ENCODE peak calls at places on chromosomes 7 and 10, in four cellular contexts. One of them, this sample, is unnamed.

GRCh38 chr7:363626-364025 is 73.7 kb downstream of the FOXL3 start:
- DNase-seq in H1: no peak
- DNase-seq in GM12878: no peak
- DNase-seq in HepG2: no peak
- DNase-seq in this sample: no peak

GRCh38 chr10:131570716-131571307 is 259.3 kb upstream of the TCERG1L start:
- DNase-seq in GM12878: no peak
- DNase-seq in HepG2: no peak
- DNase-seq in H1: no peak
- DNase-seq in this sample: no peak

GRCh38 chr10:125955766-125956165 is 59.4 kb downstream of the FANK1 start:
- DNase-seq in HepG2: no peak
- DNase-seq in GM12878: no peak
- DNase-seq in H1: no peak
- DNase-seq in this sample: no peak

GRCh38 chr10:93039721-93040120 is 20.9 kb upstream of the CYP26C1 start:
- DNase-seq in H1: no peak
- DNase-seq in GM12878: peak; percentile 16
- DNase-seq in HepG2: peak; percentile 31
- DNase-seq in this sample: no peak

GRCh38 chr7:106243893-106244292 is 40.9 kb downstream of the NAMPT start:
- DNase-seq in H1: no peak
- DNase-seq in HepG2: no peak
- DNase-seq in GM12878: no peak
- DNase-seq in this sample: no peak

GRCh38 chr7:155860461-155860839 is 48.2 kb upstream of the SHH start:
- DNase-seq in H1: no peak
- DNase-seq in HepG2: no peak
- DNase-seq in GM12878: no peak
- DNase-seq in this sample: no peak

GRCh38 chr10:73649876-73650536 is 5.8 kb downstream of the SYNPO2L start:
- DNase-seq in H1: no peak
- DNase-seq in HepG2: no peak
- DNase-seq in GM12878: no peak
- DNase-seq in this sample: no peak

GRCh38 chr10:79383974-79384606 is 36.8 kb downstream of the PPIF start:
- DNase-seq in GM12878: no peak
- DNase-seq in H1: no peak
- DNase-seq in HepG2: no peak
- DNase-seq in this sample: no peak

GRCh38 chr7:107643407-107643806 is 17.2 kb upstream of the SLC26A4 start:
- DNase-seq in HepG2: no peak
- DNase-seq in H1: no peak
- DNase-seq in GM12878: no peak
- DNase-seq in this sample: no peak

GRCh38 chr7:96942112-96942511 is 63.2 kb upstream of the DLX6 start:
- DNase-seq in H1: no peak
- DNase-seq in HepG2: no peak
- DNase-seq in GM12878: no peak
- DNase-seq in this sample: no peak

GRCh38 chr7:44922351-44922694 is 37.0 kb upstream of the PURB start:
- DNase-seq in GM12878: no peak
- DNase-seq in HepG2: no peak
- DNase-seq in H1: no peak
- DNase-seq in this sample: no peak

GRCh38 chr7:18580945-18581344 is 85.4 kb downstream of the HDAC9 start:
- DNase-seq in GM12878: no peak
- DNase-seq in HepG2: no peak
- DNase-seq in H1: no peak
- DNase-seq in this sample: no peak

DNA sequence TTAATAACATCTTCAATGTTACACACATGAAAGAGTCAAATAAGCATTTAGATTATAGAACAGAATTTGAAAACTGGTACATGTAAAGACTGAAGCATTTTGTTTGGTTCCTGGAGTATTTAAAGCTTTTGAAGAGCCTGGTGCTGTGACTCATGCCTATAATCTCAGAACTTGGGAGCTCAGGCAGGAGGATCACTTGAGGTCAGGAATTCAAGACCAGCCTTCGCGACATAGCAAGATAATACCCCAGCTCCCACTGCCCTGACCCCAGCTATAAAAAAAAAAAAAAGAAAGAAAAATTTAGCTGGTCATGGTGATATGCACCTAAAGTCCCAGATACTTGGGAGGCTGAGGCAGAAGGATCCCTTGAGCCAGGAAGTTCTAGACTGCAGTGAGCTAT is 87.8 kb downstream of the HDAC9 start:
- DNase-seq in GM12878: no peak
- DNase-seq in HepG2: no peak
- DNase-seq in H1: no peak
- DNase-seq in this sample: no peak
- TF ChIP-seq YY1 in GM12878: no peak
- TF ChIP-seq YY1 in HepG2: no peak
- TF ChIP-seq YY1 in H1: no peak
- TF ChIP-seq YY1 in this sample: no peak

DNA sequence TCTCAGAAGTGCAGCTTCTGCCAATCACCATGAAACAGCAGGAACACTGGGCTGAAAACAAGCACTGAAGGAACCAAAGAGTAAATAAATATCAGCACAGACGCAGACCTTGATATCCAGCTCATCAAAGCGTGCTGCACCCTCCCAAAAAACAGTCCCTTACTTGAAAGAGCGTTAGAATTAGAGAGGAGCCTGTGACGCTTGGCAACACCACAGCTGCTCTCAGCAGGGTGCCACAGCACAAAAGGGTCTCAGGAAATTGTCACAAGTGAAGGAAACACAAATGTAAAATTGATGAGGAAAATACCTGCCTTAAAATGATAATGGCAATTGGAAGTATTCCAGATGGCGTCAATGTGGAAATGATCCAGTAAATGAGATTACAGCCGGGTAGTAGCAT is 39.4 kb downstream of the KLF6 start:
- DNase-seq in H1: no peak
- DNase-seq in HepG2: no peak
- DNase-seq in GM12878: no peak
- DNase-seq in this sample: no peak
- TF ChIP-seq SUZ12 in H1: no peak
- TF ChIP-seq SUZ12 in HepG2: no peak
- TF ChIP-seq SUZ12 in GM12878: no peak
- TF ChIP-seq SUZ12 in this sample: no peak

DNA sequence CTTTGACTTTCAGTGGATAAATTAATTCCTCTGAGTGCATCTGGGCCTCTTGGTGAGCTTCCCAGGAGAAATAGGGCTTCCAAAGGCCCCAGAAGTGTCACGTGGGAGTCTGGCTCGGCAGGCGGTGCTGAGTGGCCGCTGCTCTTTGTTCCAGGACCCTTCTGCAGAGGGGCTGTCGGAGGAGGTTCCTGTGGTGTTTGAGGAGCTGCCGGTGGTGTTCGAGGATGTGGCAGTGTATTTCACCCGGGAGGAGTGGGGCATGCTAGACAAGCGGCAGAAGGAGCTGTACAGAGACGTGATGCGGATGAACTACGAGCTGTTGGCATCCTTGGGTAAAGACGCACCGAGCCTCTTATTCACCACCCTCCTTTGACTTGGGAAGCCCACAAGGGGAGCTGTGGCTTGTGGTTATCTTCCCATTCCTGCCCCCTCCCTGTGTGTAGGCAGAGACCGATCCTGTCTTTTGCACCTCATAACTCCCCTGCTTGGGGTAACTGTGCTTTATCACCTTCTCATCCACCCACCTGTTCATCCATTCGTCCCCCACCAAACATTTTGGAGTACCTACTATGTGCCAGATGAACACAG is 11.9 kb downstream of the ZNF862 start:
- DNase-seq in HepG2: no peak
- DNase-seq in H1: no peak
- DNase-seq in GM12878: no peak
- DNase-seq in this sample: no peak
- TF ChIP-seq YY1 in HepG2: no peak
- TF ChIP-seq YY1 in H1: no peak
- TF ChIP-seq YY1 in GM12878: no peak
- TF ChIP-seq YY1 in this sample: no peak

GRCh38 chr10:77907900-77908717 is 18.4 kb downstream of the DLG5 start:
- DNase-seq in GM12878: no peak
- DNase-seq in HepG2: peak; percentile 65
- DNase-seq in H1: no peak
- DNase-seq in this sample: no peak
- TF ChIP-seq SUZ12 in GM12878: no peak
- TF ChIP-seq SUZ12 in HepG2: no peak
- TF ChIP-seq SUZ12 in H1: no peak
- TF ChIP-seq SUZ12 in this sample: no peak

GRCh38 chr10:34231441-34232180 is 583.5 kb downstream of the PARD3 start:
- DNase-seq in GM12878: no peak
- DNase-seq in H1: no peak
- DNase-seq in HepG2: peak; percentile 90
- DNase-seq in this sample: no peak

GRCh38 chr10:34232481-34232880 is 582.6 kb downstream of the PARD3 start:
- DNase-seq in GM12878: no peak
- DNase-seq in HepG2: peak; percentile 52
- DNase-seq in H1: no peak
- DNase-seq in this sample: no peak

GRCh38 chr10:34240031-34240430 is 575.1 kb downstream of the PARD3 start:
- DNase-seq in GM12878: no peak
- DNase-seq in HepG2: no peak
- DNase-seq in H1: no peak
- DNase-seq in this sample: no peak

GRCh38 chr10:34236927-34237326 is 578.2 kb downstream of the PARD3 start:
- DNase-seq in GM12878: no peak
- DNase-seq in HepG2: no peak
- DNase-seq in H1: no peak
- DNase-seq in this sample: no peak

DNA sequence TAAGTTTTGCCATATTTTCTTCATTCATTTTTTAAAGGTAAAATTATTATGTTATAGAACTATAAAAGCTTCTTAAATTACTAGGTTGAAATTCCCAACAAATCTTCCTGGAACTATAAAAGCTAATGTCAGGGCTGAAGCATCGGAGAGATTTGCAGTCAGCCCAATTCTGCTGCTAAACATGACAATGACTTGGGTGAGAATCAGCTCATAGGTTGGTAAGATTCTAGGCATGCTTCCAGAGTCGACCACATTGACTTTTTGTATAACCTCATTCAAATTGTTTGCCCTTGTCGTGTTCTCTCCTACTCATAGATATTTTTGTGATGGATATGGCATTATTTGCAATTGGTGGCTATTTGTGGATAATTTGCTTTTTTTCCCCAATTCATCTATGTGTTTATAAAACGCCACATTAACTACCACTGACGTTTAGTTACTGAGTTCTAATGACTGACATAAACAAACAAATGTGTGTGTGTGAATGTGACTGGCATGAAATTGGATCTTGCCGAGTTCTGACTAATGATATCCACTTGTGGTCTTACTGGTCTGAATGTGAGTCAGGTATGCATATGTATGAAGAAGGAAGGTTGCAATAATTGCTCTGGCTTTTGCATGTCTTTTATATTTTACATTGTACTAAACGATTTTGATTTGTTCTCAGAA is 579.8 kb downstream of the PARD3 start:
- DNase-seq in H1: no peak
- DNase-seq in HepG2: no peak
- DNase-seq in GM12878: no peak
- DNase-seq in this sample: no peak
- TF ChIP-seq YY1 in H1: no peak
- TF ChIP-seq YY1 in HepG2: no peak
- TF ChIP-seq YY1 in GM12878: no peak
- TF ChIP-seq YY1 in this sample: no peak